ENCODE peak calls at places on chromosomes 4 and X, in six cellular contexts. One of them, this sample, is unnamed.

GRCh38 chrX:13357925-13358324 is 38.1 kb upstream of the ATXN3L start:
- DNase-seq in NCI-H1436: no peak
- DNase-seq in ecto neural progenitor cell: peak; percentile 53
- DNase-seq in GM19239: no peak
- DNase-seq in Calu3: no peak
- DNase-seq in NCI-H1092: no peak
- DNase-seq in this sample: no peak

GRCh38 chr4:46844325-46844917 is 64.6 kb downstream of the COX7B2 start:
- DNase-seq in NCI-H1436: peak; percentile 10
- DNase-seq in ecto neural progenitor cell: peak; percentile 49
- DNase-seq in GM19239: no peak
- DNase-seq in Calu3: peak; percentile 53
- DNase-seq in NCI-H1092: peak; percentile 8
- DNase-seq in this sample: peak; percentile 68

GRCh38 chr4:26912810-26913209 is 52.2 kb downstream of the STIM2 start:
- DNase-seq in NCI-H1436: no peak
- DNase-seq in ecto neural progenitor cell: no peak
- DNase-seq in GM19239: no peak
- DNase-seq in Calu3: no peak
- DNase-seq in NCI-H1092: no peak
- DNase-seq in this sample: no peak

GRCh38 chr4:150072906-150073714 is 5.1 kb upstream of the DCLK2 start:
- DNase-seq in NCI-H1436: no peak
- DNase-seq in ecto neural progenitor cell: no peak
- DNase-seq in GM19239: no peak
- DNase-seq in Calu3: no peak
- DNase-seq in NCI-H1092: no peak
- DNase-seq in this sample: no peak

GRCh38 chr4:14184265-14184664 is 556.7 kb upstream of the BOD1L1 start:
- DNase-seq in NCI-H1436: no peak
- DNase-seq in ecto neural progenitor cell: no peak
- DNase-seq in GM19239: no peak
- DNase-seq in Calu3: no peak
- DNase-seq in NCI-H1092: no peak
- DNase-seq in this sample: no peak

GRCh38 chr4:183738081-183738673 is 79.1 kb downstream of the TRAPPC11 start:
- DNase-seq in NCI-H1436: no peak
- DNase-seq in ecto neural progenitor cell: no peak
- DNase-seq in GM19239: no peak
- DNase-seq in Calu3: no peak
- DNase-seq in NCI-H1092: no peak
- DNase-seq in this sample: no peak

GRCh38 chr4:1405636-1406415 is 416 bp downstream of the NKX1-1 start:
- DNase-seq in NCI-H1436: no peak
- DNase-seq in ecto neural progenitor cell: peak; percentile 45
- DNase-seq in GM19239: no peak
- DNase-seq in Calu3: no peak
- DNase-seq in NCI-H1092: no peak
- DNase-seq in this sample: no peak

GRCh38 chrX:20271730-20272129 is 5.0 kb upstream of the RPS6KA3 start:
- DNase-seq in NCI-H1436: no peak
- DNase-seq in ecto neural progenitor cell: no peak
- DNase-seq in GM19239: no peak
- DNase-seq in Calu3: no peak
- DNase-seq in NCI-H1092: no peak
- DNase-seq in this sample: no peak

GRCh38 chr4:10075158-10075863 is 41.3 kb downstream of the WDR1 start:
- DNase-seq in NCI-H1436: no peak
- DNase-seq in ecto neural progenitor cell: no peak
- DNase-seq in GM19239: no peak
- DNase-seq in Calu3: no peak
- DNase-seq in NCI-H1092: no peak
- DNase-seq in this sample: no peak

GRCh38 chr4:106773106-106773905 is 262.8 kb downstream of the DKK2 start:
- DNase-seq in NCI-H1436: no peak
- DNase-seq in ecto neural progenitor cell: no peak
- DNase-seq in GM19239: no peak
- DNase-seq in Calu3: no peak
- DNase-seq in NCI-H1092: no peak
- DNase-seq in this sample: no peak

GRCh38 chrX:87808576-87809243 is 291.1 kb downstream of the KLHL4 start:
- DNase-seq in NCI-H1436: no peak
- DNase-seq in ecto neural progenitor cell: no peak
- DNase-seq in GM19239: no peak
- DNase-seq in Calu3: no peak
- DNase-seq in NCI-H1092: no peak
- DNase-seq in this sample: no peak

GRCh38 chr4:40288547-40288946 is 46.6 kb upstream of the CHRNA9 start:
- DNase-seq in NCI-H1436: no peak
- DNase-seq in ecto neural progenitor cell: no peak
- DNase-seq in GM19239: no peak
- DNase-seq in Calu3: no peak
- DNase-seq in NCI-H1092: no peak
- DNase-seq in this sample: no peak

GRCh38 chr4:53490965-53491622 is 100.2 kb downstream of the LNX1 start:
- DNase-seq in NCI-H1436: peak; percentile 10
- DNase-seq in ecto neural progenitor cell: no peak
- DNase-seq in GM19239: peak; percentile 18
- DNase-seq in Calu3: peak; percentile 22
- DNase-seq in NCI-H1092: no peak
- DNase-seq in this sample: peak; percentile 60

GRCh38 chrX:125132274-125132673 is 187.4 kb upstream of the TEX13C start:
- DNase-seq in NCI-H1436: no peak
- DNase-seq in ecto neural progenitor cell: no peak
- DNase-seq in GM19239: no peak
- DNase-seq in Calu3: no peak
- DNase-seq in NCI-H1092: no peak
- DNase-seq in this sample: peak; percentile 13

GRCh38 chrX:37854748-37855147 is 7.4 kb upstream of the DYNLT3 start:
- DNase-seq in NCI-H1436: no peak
- DNase-seq in ecto neural progenitor cell: no peak
- DNase-seq in GM19239: no peak
- DNase-seq in Calu3: no peak
- DNase-seq in NCI-H1092: no peak
- DNase-seq in this sample: no peak

GRCh38 chrX:153662266-153662665 is 11.3 kb downstream of the PNCK start:
- DNase-seq in NCI-H1436: no peak
- DNase-seq in ecto neural progenitor cell: peak; percentile 65
- DNase-seq in GM19239: no peak
- DNase-seq in Calu3: peak; percentile 60
- DNase-seq in NCI-H1092: no peak
- DNase-seq in this sample: peak; percentile 68

GRCh38 chrX:84477114-84477513 is 25.1 kb downstream of the HDX start:
- DNase-seq in NCI-H1436: no peak
- DNase-seq in ecto neural progenitor cell: no peak
- DNase-seq in GM19239: no peak
- DNase-seq in Calu3: no peak
- DNase-seq in NCI-H1092: no peak
- DNase-seq in this sample: no peak

GRCh38 chr4:24476209-24476781 is 108.1 kb downstream of the DHX15 start:
- DNase-seq in NCI-H1436: no peak
- DNase-seq in ecto neural progenitor cell: no peak
- DNase-seq in GM19239: no peak
- DNase-seq in Calu3: no peak
- DNase-seq in NCI-H1092: no peak
- DNase-seq in this sample: peak; percentile 29

GRCh38 chr4:82721819-82722423 is 76.7 kb downstream of the SCD5 start:
- DNase-seq in NCI-H1436: peak; percentile 51
- DNase-seq in ecto neural progenitor cell: no peak
- DNase-seq in GM19239: no peak
- DNase-seq in Calu3: peak; percentile 58
- DNase-seq in NCI-H1092: no peak
- DNase-seq in this sample: peak; percentile 53

GRCh38 chr4:88908003-88908402 is 149.0 kb downstream of the FAM13A start:
- DNase-seq in NCI-H1436: no peak
- DNase-seq in ecto neural progenitor cell: no peak
- DNase-seq in GM19239: no peak
- DNase-seq in Calu3: no peak
- DNase-seq in NCI-H1092: no peak
- DNase-seq in this sample: no peak

GRCh38 chr4:101271516-101271915 is 75.8 kb downstream of the PPP3CA start:
- DNase-seq in NCI-H1436: no peak
- DNase-seq in ecto neural progenitor cell: no peak
- DNase-seq in GM19239: no peak
- DNase-seq in Calu3: no peak
- DNase-seq in NCI-H1092: no peak
- DNase-seq in this sample: no peak

GRCh38 chr4:103032575-103032974 is 13.1 kb upstream of the SLC9B1 start:
- DNase-seq in NCI-H1436: peak; percentile 6
- DNase-seq in ecto neural progenitor cell: peak; percentile 58
- DNase-seq in GM19239: no peak
- DNase-seq in Calu3: peak; percentile 42
- DNase-seq in NCI-H1092: no peak
- DNase-seq in this sample: peak; percentile 80

GRCh38 chr4:13527192-13527982 is 16.9 kb downstream of the NKX3-2 start:
- DNase-seq in NCI-H1436: no peak
- DNase-seq in ecto neural progenitor cell: no peak
- DNase-seq in GM19239: no peak
- DNase-seq in Calu3: no peak
- DNase-seq in NCI-H1092: no peak
- DNase-seq in this sample: no peak

This sample was measured in HT-29.